ENCODE peak calls at places on chromosomes 3 and 15, in four cellular contexts. One of them, this sample, is unnamed.

GRCh38 chr15:59656935-59657634 is at the start of gene GTF2A2:
- DNase-seq in A549: peak; percentile 95
- DNase-seq in K562: peak; percentile 93
- DNase-seq in GM12878: peak; percentile 71
- DNase-seq in this sample: peak; percentile 92

GRCh38 chr15:98000249-98001203 is 40.0 kb downstream of the ARRDC4 start:
- DNase-seq in A549: no peak
- DNase-seq in K562: no peak
- DNase-seq in GM12878: no peak
- DNase-seq in this sample: no peak

GRCh38 chr15:40902605-40903561 is 8.6 kb downstream of the VPS18 start:
- DNase-seq in A549: no peak
- DNase-seq in K562: no peak
- DNase-seq in GM12878: no peak
- DNase-seq in this sample: no peak

GRCh38 chr3:128145279-128145678 is 8.0 kb upstream of the EEFSEC start:
- DNase-seq in A549: no peak
- DNase-seq in K562: peak; percentile 32
- DNase-seq in GM12878: no peak
- DNase-seq in this sample: no peak

GRCh38 chr15:52383100-52383588 is 87.5 kb upstream of the MYO5C start:
- DNase-seq in A549: no peak
- DNase-seq in K562: no peak
- DNase-seq in GM12878: peak; percentile 88
- DNase-seq in this sample: peak; percentile 45

GRCh38 chr3:9947025-9947995 is 4.9 kb downstream of the PRRT3 start:
- DNase-seq in A549: peak; percentile 89
- DNase-seq in K562: no peak
- DNase-seq in GM12878: no peak
- DNase-seq in this sample: peak; percentile 33

GRCh38 chr3:168884353-168884903 is 779.1 kb downstream of the MECOM start:
- DNase-seq in A549: peak; percentile 31
- DNase-seq in K562: no peak
- DNase-seq in GM12878: no peak
- DNase-seq in this sample: peak; percentile 87

GRCh38 chr3:166473501-166473900 is 636.3 kb upstream of the BCHE start:
- DNase-seq in A549: no peak
- DNase-seq in K562: no peak
- DNase-seq in GM12878: no peak
- DNase-seq in this sample: no peak

GRCh38 chr3:100149130-100149529 is 34.8 kb upstream of the FILIP1L start:
- DNase-seq in A549: no peak
- DNase-seq in K562: no peak
- DNase-seq in GM12878: no peak
- DNase-seq in this sample: no peak

GRCh38 chr3:188286087-188286513 is 132.1 kb downstream of the LPP start:
- DNase-seq in A549: peak; percentile 52
- DNase-seq in K562: no peak
- DNase-seq in GM12878: no peak
- DNase-seq in this sample: peak; percentile 100

GRCh38 chr3:123713211-123713610 is 128.4 kb upstream of the HACD2 start:
- DNase-seq in A549: no peak
- DNase-seq in K562: no peak
- DNase-seq in GM12878: no peak
- DNase-seq in this sample: no peak

GRCh38 chr3:126753191-126754160 is 49.4 kb downstream of the CHCHD6 start:
- DNase-seq in A549: no peak
- DNase-seq in K562: no peak
- DNase-seq in GM12878: no peak
- DNase-seq in this sample: peak; percentile 63

GRCh38 chr15:65791335-65792129 is 561 bp downstream of the DENND4A start:
- DNase-seq in A549: peak; percentile 60
- DNase-seq in K562: peak; percentile 73
- DNase-seq in GM12878: no peak
- DNase-seq in this sample: no peak

GRCh38 chr15:42736793-42737528 is at the start of gene CDAN1:
- DNase-seq in A549: peak; percentile 69
- DNase-seq in K562: peak; percentile 99
- DNase-seq in GM12878: no peak
- DNase-seq in this sample: peak; percentile 75

GRCh38 chr15:85010472-85011209 is 29.0 kb downstream of the PDE8A start:
- DNase-seq in A549: no peak
- DNase-seq in K562: peak; percentile 57
- DNase-seq in GM12878: no peak
- DNase-seq in this sample: no peak

GRCh38 chr15:89003865-89004725 is 84.2 kb upstream of the ABHD2 start:
- DNase-seq in A549: peak; percentile 79
- DNase-seq in K562: peak; percentile 78
- DNase-seq in GM12878: no peak
- DNase-seq in this sample: peak; percentile 73

GRCh38 chr15:26355671-26356070 is 417.2 kb downstream of the GABRB3 start:
- DNase-seq in A549: no peak
- DNase-seq in K562: no peak
- DNase-seq in GM12878: no peak
- DNase-seq in this sample: no peak

GRCh38 chr3:122349171-122349570 is 24.1 kb downstream of the CSTA start:
- DNase-seq in A549: no peak
- DNase-seq in K562: no peak
- DNase-seq in GM12878: no peak
- DNase-seq in this sample: peak; percentile 1

GRCh38 chr15:79007066-79007465 is 62.2 kb upstream of the CTSH start:
- DNase-seq in A549: peak; percentile 77
- DNase-seq in K562: peak; percentile 74
- DNase-seq in GM12878: peak; percentile 40
- DNase-seq in this sample: peak; percentile 50

GRCh38 chr15:78944202-78944625 is 632 bp downstream of the CTSH start:
- DNase-seq in A549: no peak
- DNase-seq in K562: no peak
- DNase-seq in GM12878: no peak
- DNase-seq in this sample: no peak

GRCh38 chr3:123489400-123490004 is 40.6 kb upstream of the ADCY5 start:
- DNase-seq in A549: peak; percentile 68
- DNase-seq in K562: peak; percentile 64
- DNase-seq in GM12878: no peak
- DNase-seq in this sample: peak; percentile 56

GRCh38 chr3:152737021-152737908 is 97.7 kb upstream of the P2RY1 start:
- DNase-seq in A549: peak; percentile 3
- DNase-seq in K562: no peak
- DNase-seq in GM12878: peak; percentile 96
- DNase-seq in this sample: peak; percentile 10

GRCh38 chr3:128698211-128699011 is 27.6 kb upstream of the RAB7A start:
- DNase-seq in A549: peak; percentile 52
- DNase-seq in K562: no peak
- DNase-seq in GM12878: no peak
- DNase-seq in this sample: no peak

GRCh38 chr3:25493246-25493645 is 65.2 kb downstream of the RARB start:
- DNase-seq in A549: peak; percentile 5
- DNase-seq in K562: no peak
- DNase-seq in GM12878: no peak
- DNase-seq in this sample: no peak

GRCh38 chr3:136858381-136858780 is 3.6 kb upstream of the NCK1 start:
- DNase-seq in A549: no peak
- DNase-seq in K562: no peak
- DNase-seq in GM12878: no peak
- DNase-seq in this sample: no peak

GRCh38 chr15:95664435-95664834 is 666.1 kb upstream of the NR2F2 start:
- DNase-seq in A549: no peak
- DNase-seq in K562: no peak
- DNase-seq in GM12878: no peak
- DNase-seq in this sample: no peak

GRCh38 chr15:97346221-97346620 is 614.3 kb upstream of the ARRDC4 start:
- DNase-seq in A549: no peak
- DNase-seq in K562: no peak
- DNase-seq in GM12878: no peak
- DNase-seq in this sample: no peak

GRCh38 chr3:23874359-23875120 is 42.2 kb downstream of the NKIRAS1 start:
- DNase-seq in A549: no peak
- DNase-seq in K562: no peak
- DNase-seq in GM12878: no peak
- DNase-seq in this sample: peak; percentile 87

GRCh38 chr3:187987919-187988318 is 166.0 kb upstream of the LPP start:
- DNase-seq in A549: no peak
- DNase-seq in K562: no peak
- DNase-seq in GM12878: no peak
- DNase-seq in this sample: no peak

GRCh38 chr3:101300073-101300472 is 20.3 kb downstream of the IMPG2 start:
- DNase-seq in A549: no peak
- DNase-seq in K562: no peak
- DNase-seq in GM12878: no peak
- DNase-seq in this sample: no peak

GRCh38 chr15:63678383-63678782 is 81.2 kb downstream of the FBXL22 start:
- DNase-seq in A549: no peak
- DNase-seq in K562: no peak
- DNase-seq in GM12878: no peak
- DNase-seq in this sample: peak; percentile 39

GRCh38 chr3:126402666-126403302 is 8.1 kb downstream of the CFAP100 start:
- DNase-seq in A549: no peak
- DNase-seq in K562: no peak
- DNase-seq in GM12878: no peak
- DNase-seq in this sample: no peak

GRCh38 chr3:11637901-11638668 is 5.6 kb downstream of the VGLL4 start:
- DNase-seq in A549: no peak
- DNase-seq in K562: no peak
- DNase-seq in GM12878: no peak
- DNase-seq in this sample: peak; percentile 77

GRCh38 chr3:147846854-147847453 is 437.8 kb downstream of the ZIC1 start:
- DNase-seq in A549: no peak
- DNase-seq in K562: no peak
- DNase-seq in GM12878: no peak
- DNase-seq in this sample: no peak

DNA sequence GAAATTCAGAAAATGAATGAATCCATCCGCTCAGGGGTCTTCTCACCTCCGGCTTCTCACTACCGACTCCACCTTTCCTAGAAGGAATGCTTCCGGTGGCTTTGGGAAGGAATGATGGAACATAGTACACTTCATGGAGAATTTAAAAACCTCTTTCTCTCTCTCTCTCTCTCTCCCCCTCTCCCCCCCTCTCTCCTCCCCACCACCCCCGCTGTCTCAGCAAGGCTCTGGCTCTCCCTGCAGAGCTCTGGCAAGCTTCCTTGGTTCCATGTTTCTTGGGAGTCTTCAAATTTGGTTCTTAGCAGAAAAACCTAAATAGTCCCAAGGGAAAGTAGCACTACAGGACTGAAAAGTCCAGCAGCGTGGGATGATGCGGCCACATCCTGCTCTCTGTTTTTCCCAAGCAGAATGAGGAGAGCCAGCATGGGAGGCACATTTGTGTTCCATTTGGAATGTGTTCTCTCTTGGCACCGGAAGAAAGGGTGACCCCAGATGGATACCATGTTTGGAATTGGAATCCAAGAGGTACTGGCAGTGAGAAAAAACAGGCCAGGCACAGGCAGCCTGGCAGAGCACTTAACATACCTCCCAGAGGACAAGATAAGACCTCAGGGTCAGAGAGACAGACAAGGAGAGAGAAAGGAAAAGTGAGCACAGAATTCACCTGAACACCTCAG is at the start of gene POPDC2:
- DNase-seq in A549: no peak
- DNase-seq in K562: no peak
- DNase-seq in GM12878: no peak
- DNase-seq in this sample: no peak
- TF ChIP-seq ELK1 in A549: no peak
- TF ChIP-seq ELK1 in K562: no peak
- TF ChIP-seq ELK1 in GM12878: no peak
- TF ChIP-seq ELK1 in this sample: no peak

DNA sequence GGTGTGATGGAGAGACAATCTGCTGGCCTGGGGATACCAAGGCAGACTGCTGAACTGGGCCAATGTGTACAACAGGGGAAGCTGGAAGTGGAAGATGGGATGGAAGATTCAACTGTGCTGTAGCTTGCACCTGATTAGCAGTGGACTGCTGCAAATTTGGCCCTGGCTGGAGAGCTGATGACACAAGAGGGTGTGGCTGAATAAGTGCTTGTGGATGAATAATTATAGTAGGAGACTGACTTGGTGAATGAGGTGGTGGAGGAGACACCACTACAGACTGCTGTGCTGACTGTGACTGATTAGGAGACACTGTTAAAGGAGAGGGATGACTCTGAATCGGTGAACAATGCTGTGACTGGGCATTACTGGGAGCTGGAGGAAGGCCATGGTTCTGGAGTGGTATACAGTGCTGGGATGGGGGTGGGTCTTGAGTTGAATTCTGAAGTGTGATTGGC is 52.5 kb downstream of the PHC3 start:
- DNase-seq in A549: peak; percentile 29
- DNase-seq in K562: peak; percentile 44
- DNase-seq in GM12878: no peak
- DNase-seq in this sample: peak; percentile 37
- TF ChIP-seq ELK1 in A549: no peak
- TF ChIP-seq ELK1 in K562: no peak
- TF ChIP-seq ELK1 in GM12878: no peak
- TF ChIP-seq ELK1 in this sample: no peak

DNA sequence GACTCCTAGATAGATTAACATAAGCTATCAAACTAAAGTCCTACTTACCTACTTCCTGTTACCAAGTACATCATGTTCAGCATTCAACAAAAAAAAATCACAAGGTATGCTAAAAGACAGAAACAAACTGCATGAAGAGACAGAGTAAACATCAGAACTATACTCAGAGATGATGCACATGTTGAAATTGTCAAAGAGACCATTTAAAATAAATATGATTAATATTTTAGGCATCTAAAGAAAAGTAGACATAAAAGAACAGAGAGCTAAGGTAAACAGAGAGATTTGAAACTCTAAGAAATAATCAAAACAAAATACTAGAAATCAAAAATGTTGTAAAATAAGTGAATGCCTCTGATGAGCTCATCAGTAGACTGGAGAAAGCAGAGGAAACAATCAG is 224.8 kb upstream of the STAC start:
- DNase-seq in A549: peak; percentile 11
- DNase-seq in K562: no peak
- DNase-seq in GM12878: no peak
- DNase-seq in this sample: no peak
- TF ChIP-seq ELK1 in A549: no peak
- TF ChIP-seq ELK1 in K562: no peak
- TF ChIP-seq ELK1 in GM12878: no peak
- TF ChIP-seq ELK1 in this sample: no peak

GRCh38 chr3:177463863-177464262 is 266.6 kb upstream of the TBL1XR1 start:
- DNase-seq in A549: no peak
- DNase-seq in K562: no peak
- DNase-seq in GM12878: no peak
- DNase-seq in this sample: peak; percentile 79

GRCh38 chr3:177466076-177466475 is 268.8 kb upstream of the TBL1XR1 start:
- DNase-seq in A549: no peak
- DNase-seq in K562: no peak
- DNase-seq in GM12878: no peak
- DNase-seq in this sample: no peak

GRCh38 chr3:177465243-177465642 is 268.0 kb upstream of the TBL1XR1 start:
- DNase-seq in A549: no peak
- DNase-seq in K562: no peak
- DNase-seq in GM12878: no peak
- DNase-seq in this sample: no peak

GRCh38 chr3:177467268-177467985 is 270.1 kb upstream of the TBL1XR1 start:
- DNase-seq in A549: no peak
- DNase-seq in K562: no peak
- DNase-seq in GM12878: no peak
- DNase-seq in this sample: no peak

GRCh38 chr3:177464392-177465225 is 267.3 kb upstream of the TBL1XR1 start:
- DNase-seq in A549: no peak
- DNase-seq in K562: no peak
- DNase-seq in GM12878: no peak
- DNase-seq in this sample: no peak
- TF ChIP-seq ELK1 in A549: no peak
- TF ChIP-seq ELK1 in K562: no peak
- TF ChIP-seq ELK1 in GM12878: no peak
- TF ChIP-seq ELK1 in this sample: no peak